ENCODE peak calls at places on chromosome 21, in nine cellular contexts. S is neuronal stem cell; M is heart left ventricle; R is mucosa of descending colon; E is CD8-positive, alpha-beta T cell; O is brain microvascular endothelial cell; Y is CD4-positive, alpha-beta memory T cell; P is BE2C; L is A673. J is an unnamed sample.

GRCh38 chr21:39568380-39568779 is 44.4 kb upstream of the B3GALT5 start:
- DNase-seq in S (no peak), L (no peak), Y (no peak), O (no peak), M (no peak), P (no peak), E (no peak), R (no peak), J (no peak)

GRCh38 chr21:9837946-9838801 is 683.2 kb upstream of the TPTE start:
- DNase-seq in L (no peak), E (no peak), R (no peak), S (no peak), Y (no peak), O (no peak), M (no peak), P (no peak), J (no peak)

GRCh38 chr21:35559128-35559831 is 501.0 kb downstream of the SETD4 start:
- DNase-seq in P (no peak), S (no peak), R (no peak), E (no peak), L (peak; percentile 2), Y (no peak), O (peak; percentile 99), M (no peak), J (no peak)

GRCh38 chr21:34582506-34583150 is 32.3 kb downstream of the RCAN1 start:
- DNase-seq in O (peak; percentile 47), E (no peak), Y (no peak), S (peak; percentile 14), M (peak; percentile 40), R (peak; percentile 50), L (peak; percentile 53), P (no peak), J (no peak)

GRCh38 chr21:34930971-34931370 is 118.1 kb downstream of the RUNX1 start:
- DNase-seq in M (no peak), S (no peak), E (no peak), R (no peak), P (no peak), Y (no peak), O (peak; percentile 73), L (no peak), J (no peak)

GRCh38 chr21:42864812-42865211 is 14.5 kb downstream of the WDR4 start:
- DNase-seq in S (no peak), R (no peak), O (no peak), M (no peak), E (no peak), P (no peak), L (no peak), Y (no peak), J (no peak)

GRCh38 chr21:41972511-41973205 is 18.8 kb upstream of the C2CD2 start:
- DNase-seq in Y (no peak), O (no peak), E (no peak), R (no peak), P (no peak), S (no peak), M (peak; percentile 16), L (no peak), J (no peak)

GRCh38 chr21:36859744-36860501 is 106.5 kb downstream of the HLCS start:
- DNase-seq in S (no peak), O (peak; percentile 49), L (peak; percentile 65), R (peak; percentile 90), E (no peak), M (peak; percentile 84), Y (peak; percentile 7), P (peak; percentile 49), J (peak; percentile 82)

GRCh38 chr21:34983680-34984086 is 65.4 kb downstream of the RUNX1 start:
- DNase-seq in M (no peak), L (no peak), O (peak; percentile 41), E (peak; percentile 37), R (no peak), S (no peak), Y (peak; percentile 26), P (no peak), J (peak; percentile 89)

GRCh38 chr21:17491716-17492414 is 21.0 kb upstream of the CXADR start:
- DNase-seq in P (no peak), R (no peak), O (peak; percentile 98), L (no peak), M (no peak), Y (no peak), S (no peak), E (no peak), J (peak; percentile 84)

GRCh38 chr21:45150630-45151265 is 76.4 kb downstream of the ADARB1 start:
- DNase-seq in P (no peak), E (no peak), Y (no peak), M (peak; percentile 3), S (no peak), L (no peak), O (no peak), R (no peak), J (no peak)

GRCh38 chr21:41411449-41412089 is 14.5 kb upstream of the MX1 start:
- DNase-seq in L (peak; percentile 18), S (no peak), P (no peak), M (no peak), Y (no peak), O (no peak), E (no peak), R (peak; percentile 81), J (peak; percentile 24)

GRCh38 chr21:19913995-19914394 is 1084.2 kb upstream of the NCAM2 start:
- DNase-seq in R (no peak), Y (no peak), P (no peak), S (no peak), E (no peak), M (no peak), O (no peak), L (no peak), J (no peak)

GRCh38 chr21:14356771-14357170 is 26.2 kb downstream of the HSPA13 start:
- DNase-seq in S (no peak), O (no peak), Y (no peak), P (no peak), M (no peak), E (no peak), R (no peak), L (peak; percentile 18), J (no peak)

GRCh38 chr21:35525443-35525842 is 476.3 kb upstream of the RUNX1 start:
- DNase-seq in E (no peak), R (no peak), O (peak; percentile 5), L (no peak), Y (no peak), P (no peak), S (no peak), M (no peak), J (no peak)

GRCh38 chr21:36747815-36748381 is 49.0 kb downstream of the SIM2 start:
- DNase-seq in E (no peak), R (peak; percentile 78), M (peak; percentile 62), Y (no peak), P (peak; percentile 82), O (peak; percentile 18), L (peak; percentile 54), S (peak; percentile 66), J (no peak)

GRCh38 chr21:36791150-36791549 is 92.2 kb downstream of the SIM2 start:
- DNase-seq in P (no peak), O (no peak), M (no peak), L (no peak), R (no peak), Y (no peak), E (no peak), S (no peak), J (no peak)

GRCh38 chr21:36579898-36580297 is 100.0 kb upstream of the CLDN14 start:
- DNase-seq in Y (no peak), L (no peak), M (no peak), E (no peak), S (no peak), O (no peak), P (no peak), R (no peak), J (no peak)

GRCh38 chr21:30372139-30372770 is at the start of gene KRTAP13-2:
- DNase-seq in O (no peak), M (no peak), P (no peak), R (no peak), L (no peak), Y (no peak), E (no peak), S (no peak), J (no peak)

GRCh38 chr21:30839304-30839703 is 9.7 kb upstream of the KRTAP7-1 start:
- DNase-seq in M (no peak), E (no peak), R (no peak), O (peak; percentile 4), P (peak; percentile 36), L (peak; percentile 30), Y (peak; percentile 8), S (peak; percentile 27), J (peak; percentile 47)

GRCh38 chr21:41847066-41847804 is 31.9 kb downstream of the PRDM15 start:
- DNase-seq in O (peak; percentile 1), Y (no peak), L (peak; percentile 39), R (peak; percentile 7), E (no peak), S (no peak), P (no peak), M (no peak), J (no peak)

GRCh38 chr21:15894596-15894995 is 164.8 kb downstream of the USP25 start:
- DNase-seq in R (no peak), M (no peak), L (peak; percentile 4), O (no peak), E (no peak), Y (no peak), S (no peak), P (no peak), J (no peak)

GRCh38 chr21:33578214-33578613 is 10.3 kb downstream of the DONSON start:
- DNase-seq in S (no peak), P (no peak), R (no peak), O (no peak), M (no peak), E (no peak), Y (no peak), L (no peak), J (no peak)
- H3K36me3 ChIP-seq in S (peaks cover 21% of the 10 kb centered on the region), P (peaks cover 74% of the 10 kb centered on the region), R (no peaks in the 10 kb centered on the region), O (peaks cover 35% of the 10 kb centered on the region), M (peaks cover 92% of the 10 kb centered on the region), E (peaks cover 25% of the 10 kb centered on the region), Y (peaks cover 26% of the 10 kb centered on the region), L (peaks cover 84% of the 10 kb centered on the region), J (peaks cover 80% of the 10 kb centered on the region)

GRCh38 chr21:46366561-46366960 is 42.6 kb downstream of the PCNT start:
- DNase-seq in Y (no peak), L (no peak), S (no peak), O (no peak), R (no peak), P (no peak), E (no peak), M (no peak), J (no peak)
- H3K36me3 ChIP-seq in Y (peaks cover 34% of the 10 kb centered on the region), L (peaks cover 25% of the 10 kb centered on the region), S (peaks cover 36% of the 10 kb centered on the region), O (peaks cover 15% of the 10 kb centered on the region), R (no peaks in the 10 kb centered on the region), P (peaks cover 46% of the 10 kb centered on the region), E (peaks cover 31% of the 10 kb centered on the region), M (peaks cover 50% of the 10 kb centered on the region), J (peaks cover 59% of the 10 kb centered on the region)

GRCh38 chr21:26798856-26799751 is 46.1 kb downstream of the ADAMTS1 start:
- DNase-seq in E (no peak), M (no peak), R (no peak), S (no peak), Y (no peak), L (no peak), P (no peak), O (no peak), J (no peak)
- H3K36me3 ChIP-seq in E (no peaks in the 10 kb centered on the region), M (no peaks in the 10 kb centered on the region), R (no peaks in the 10 kb centered on the region), S (no peaks in the 10 kb centered on the region), Y (no peaks in the 10 kb centered on the region), L (no peaks in the 10 kb centered on the region), P (no peaks in the 10 kb centered on the region), O (no peaks in the 10 kb centered on the region), J (no peaks in the 10 kb centered on the region)

DNA sequence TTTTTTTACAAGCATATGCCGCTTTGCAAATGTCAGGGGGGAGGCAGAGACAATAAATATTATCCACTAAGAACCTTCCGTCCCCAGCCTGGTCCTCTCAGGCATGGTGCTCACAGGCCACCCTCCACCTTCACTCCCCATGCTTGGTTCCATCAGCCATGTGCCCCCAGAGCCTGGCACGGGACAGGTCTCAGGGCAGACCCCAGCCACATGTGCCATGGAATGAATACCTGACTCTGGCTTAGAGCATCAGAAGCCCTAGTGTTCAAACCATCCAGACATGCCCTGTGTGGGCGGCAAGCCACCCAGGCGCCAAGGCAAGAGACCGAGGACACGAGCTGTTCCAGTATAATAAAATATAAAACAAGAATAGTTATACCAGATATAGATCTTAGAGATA is 5.4 kb downstream of the LSS start:
- DNase-seq in R (no peak), E (no peak), M (no peak), P (no peak), O (no peak), Y (no peak), S (no peak), L (no peak), J (no peak)
- H3K36me3 ChIP-seq in R (no peaks in the 10 kb centered on the region), E (peaks cover 18% of the 10 kb centered on the region), M (peaks cover 29% of the 10 kb centered on the region), P (peaks cover 29% of the 10 kb centered on the region), O (peaks cover 26% of the 10 kb centered on the region), Y (peaks cover 6% of the 10 kb centered on the region), S (peaks cover 38% of the 10 kb centered on the region), L (peaks cover 42% of the 10 kb centered on the region), J (peaks cover 33% of the 10 kb centered on the region)